ENCODE peak calls at places on chromosomes 16 and 17, in five cellular contexts. One of them, this sample, is unnamed.

GRCh38 chr16:25048146-25048618 is 33.0 kb upstream of the ARHGAP17 start:
- DNase-seq in GM12865: no peak
- DNase-seq in right atrium auricular region: no peak
- DNase-seq in heart right ventricle: no peak
- DNase-seq in HFFc6: peak; percentile 11
- DNase-seq in this sample: no peak

GRCh38 chr17:50269477-50270429 is 4.5 kb upstream of the TMEM92 start:
- DNase-seq in GM12865: peak; percentile 72
- DNase-seq in right atrium auricular region: peak; percentile 82
- DNase-seq in heart right ventricle: peak; percentile 65
- DNase-seq in HFFc6: peak; percentile 84
- DNase-seq in this sample: peak; percentile 82

GRCh38 chr16:149024-149675 is 3.3 kb upstream of the HBZ start:
- DNase-seq in GM12865: no peak
- DNase-seq in right atrium auricular region: no peak
- DNase-seq in heart right ventricle: no peak
- DNase-seq in HFFc6: peak; percentile 74
- DNase-seq in this sample: no peak

GRCh38 chr17:69874220-69874670 is 200.8 kb upstream of the KCNJ16 start:
- DNase-seq in GM12865: no peak
- DNase-seq in right atrium auricular region: no peak
- DNase-seq in heart right ventricle: no peak
- DNase-seq in HFFc6: peak; percentile 92
- DNase-seq in this sample: no peak

GRCh38 chr16:25798065-25798464 is 106.3 kb downstream of the HS3ST4 start:
- DNase-seq in GM12865: no peak
- DNase-seq in right atrium auricular region: no peak
- DNase-seq in heart right ventricle: no peak
- DNase-seq in HFFc6: no peak
- DNase-seq in this sample: no peak

GRCh38 chr16:51164167-51164566 is 13.1 kb upstream of the SALL1 start:
- DNase-seq in GM12865: no peak
- DNase-seq in right atrium auricular region: no peak
- DNase-seq in heart right ventricle: no peak
- DNase-seq in HFFc6: peak; percentile 79
- DNase-seq in this sample: no peak

GRCh38 chr17:34254651-34255380 is at the start of gene CCL2:
- DNase-seq in GM12865: no peak
- DNase-seq in right atrium auricular region: peak; percentile 88
- DNase-seq in heart right ventricle: peak; percentile 87
- DNase-seq in HFFc6: peak; percentile 78
- DNase-seq in this sample: no peak

GRCh38 chr16:85640606-85641005 is 27.5 kb downstream of the GSE1 start:
- DNase-seq in GM12865: no peak
- DNase-seq in right atrium auricular region: no peak
- DNase-seq in heart right ventricle: no peak
- DNase-seq in HFFc6: no peak
- DNase-seq in this sample: no peak

GRCh38 chr16:17827313-17827712 is 356.6 kb upstream of the XYLT1 start:
- DNase-seq in GM12865: no peak
- DNase-seq in right atrium auricular region: no peak
- DNase-seq in heart right ventricle: no peak
- DNase-seq in HFFc6: peak; percentile 34
- DNase-seq in this sample: no peak

GRCh38 chr16:9906218-9906617 is 276.0 kb downstream of the GRIN2A start:
- DNase-seq in GM12865: peak; percentile 42
- DNase-seq in right atrium auricular region: no peak
- DNase-seq in heart right ventricle: no peak
- DNase-seq in HFFc6: no peak
- DNase-seq in this sample: no peak

GRCh38 chr16:19396555-19397011 is 21.1 kb upstream of the TMC5 start:
- DNase-seq in GM12865: no peak
- DNase-seq in right atrium auricular region: no peak
- DNase-seq in heart right ventricle: no peak
- DNase-seq in HFFc6: no peak
- DNase-seq in this sample: no peak

GRCh38 chr16:19400709-19401108 is 17.0 kb upstream of the TMC5 start:
- DNase-seq in GM12865: peak; percentile 15
- DNase-seq in right atrium auricular region: no peak
- DNase-seq in heart right ventricle: no peak
- DNase-seq in HFFc6: no peak
- DNase-seq in this sample: no peak
- TF ChIP-seq CTCF in GM12865: peak; percentile 6
- TF ChIP-seq CTCF in right atrium auricular region: no peak
- TF ChIP-seq CTCF in heart right ventricle: no peak
- TF ChIP-seq CTCF in HFFc6: no peak
- TF ChIP-seq CTCF in this sample: no peak

GRCh38 chr16:67979955-67980678 is at the start of gene DPEP3:
- DNase-seq in GM12865: no peak
- DNase-seq in right atrium auricular region: no peak
- DNase-seq in heart right ventricle: no peak
- DNase-seq in HFFc6: no peak
- DNase-seq in this sample: no peak
- TF ChIP-seq CTCF in GM12865: no peak
- TF ChIP-seq CTCF in right atrium auricular region: no peak
- TF ChIP-seq CTCF in heart right ventricle: no peak
- TF ChIP-seq CTCF in HFFc6: peak; percentile 59
- TF ChIP-seq CTCF in this sample: no peak

GRCh38 chr16:7405166-7405565 is 72.5 kb downstream of the RBFOX1 start:
- DNase-seq in GM12865: no peak
- DNase-seq in right atrium auricular region: no peak
- DNase-seq in heart right ventricle: peak; percentile 50
- DNase-seq in HFFc6: no peak
- DNase-seq in this sample: no peak
- TF ChIP-seq CTCF in GM12865: no peak
- TF ChIP-seq CTCF in right atrium auricular region: peak; percentile 59
- TF ChIP-seq CTCF in heart right ventricle: peak; percentile 25
- TF ChIP-seq CTCF in HFFc6: no peak
- TF ChIP-seq CTCF in this sample: no peak

GRCh38 chr17:64063766-64064224 is 43.4 kb upstream of the ICAM2 start:
- DNase-seq in GM12865: peak; percentile 60
- DNase-seq in right atrium auricular region: peak; percentile 67
- DNase-seq in heart right ventricle: peak; percentile 43
- DNase-seq in HFFc6: no peak
- DNase-seq in this sample: peak; percentile 62
- TF ChIP-seq CTCF in GM12865: peak; percentile 38
- TF ChIP-seq CTCF in right atrium auricular region: peak; percentile 60
- TF ChIP-seq CTCF in heart right ventricle: peak; percentile 34
- TF ChIP-seq CTCF in HFFc6: peak; percentile 66
- TF ChIP-seq CTCF in this sample: peak; percentile 22

GRCh38 chr16:19344224-19344801 is 58.8 kb downstream of the CLEC19A start:
- DNase-seq in GM12865: no peak
- DNase-seq in right atrium auricular region: no peak
- DNase-seq in heart right ventricle: no peak
- DNase-seq in HFFc6: no peak
- DNase-seq in this sample: no peak

GRCh38 chr16:19348578-19349315 is 63.2 kb downstream of the CLEC19A start:
- DNase-seq in GM12865: no peak
- DNase-seq in right atrium auricular region: no peak
- DNase-seq in heart right ventricle: no peak
- DNase-seq in HFFc6: no peak
- DNase-seq in this sample: no peak

GRCh38 chr16:19348125-19348524 is 62.6 kb downstream of the CLEC19A start:
- DNase-seq in GM12865: no peak
- DNase-seq in right atrium auricular region: no peak
- DNase-seq in heart right ventricle: no peak
- DNase-seq in HFFc6: no peak
- DNase-seq in this sample: no peak

GRCh38 chr16:19346335-19346922 is 60.9 kb downstream of the CLEC19A start:
- DNase-seq in GM12865: no peak
- DNase-seq in right atrium auricular region: no peak
- DNase-seq in heart right ventricle: no peak
- DNase-seq in HFFc6: no peak
- DNase-seq in this sample: no peak

DNA sequence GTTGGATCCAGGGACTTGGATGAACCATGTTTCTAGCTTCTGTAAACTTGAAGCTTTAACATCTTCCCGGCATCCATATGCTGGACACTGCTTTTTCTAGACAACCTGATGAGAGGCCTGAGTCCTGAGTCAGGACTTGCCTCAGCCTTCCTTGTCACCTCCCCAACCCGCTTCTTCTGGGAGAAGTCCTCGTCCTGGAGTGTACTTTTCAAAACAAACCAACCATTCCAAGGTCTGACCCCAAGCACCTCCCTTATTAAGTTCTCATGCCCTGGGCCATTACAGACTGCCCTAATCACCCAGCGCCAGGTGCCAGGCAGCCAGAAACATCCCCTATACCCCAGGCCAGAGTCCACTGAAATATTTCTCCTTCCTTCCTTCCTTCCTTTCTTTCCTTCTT is 59.4 kb downstream of the CLEC19A start:
- DNase-seq in GM12865: no peak
- DNase-seq in right atrium auricular region: no peak
- DNase-seq in heart right ventricle: no peak
- DNase-seq in HFFc6: no peak
- DNase-seq in this sample: no peak
- TF ChIP-seq CTCF in GM12865: no peak
- TF ChIP-seq CTCF in right atrium auricular region: no peak
- TF ChIP-seq CTCF in heart right ventricle: no peak
- TF ChIP-seq CTCF in HFFc6: no peak
- TF ChIP-seq CTCF in this sample: no peak

DNA sequence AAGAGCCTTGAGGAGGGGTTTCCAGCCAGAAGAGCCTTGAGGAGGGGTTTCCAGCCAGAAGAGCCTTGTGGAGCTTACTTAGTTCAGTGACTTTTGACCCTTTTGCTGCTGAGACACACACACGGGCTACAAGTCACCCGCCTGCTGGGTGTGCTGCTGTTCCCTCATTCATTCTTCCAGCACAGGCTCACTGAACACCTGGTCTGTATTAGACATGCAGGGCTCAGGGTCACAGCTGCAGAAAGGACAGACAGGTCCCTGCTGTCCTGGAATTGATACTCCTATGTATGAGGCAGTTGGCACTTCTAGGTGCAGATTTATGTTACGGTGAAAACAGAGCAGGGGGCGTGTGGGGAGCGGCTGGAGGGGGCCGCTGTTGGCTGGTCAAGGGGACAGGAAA is 6.7 kb downstream of the CACNG4 start:
- DNase-seq in GM12865: no peak
- DNase-seq in right atrium auricular region: no peak
- DNase-seq in heart right ventricle: no peak
- DNase-seq in HFFc6: no peak
- DNase-seq in this sample: no peak
- TF ChIP-seq CTCF in GM12865: no peak
- TF ChIP-seq CTCF in right atrium auricular region: no peak
- TF ChIP-seq CTCF in heart right ventricle: no peak
- TF ChIP-seq CTCF in HFFc6: no peak
- TF ChIP-seq CTCF in this sample: no peak

GRCh38 chr17:74190154-74190553 is 13.3 kb upstream of the RPL38 start:
- DNase-seq in GM12865: no peak
- DNase-seq in right atrium auricular region: no peak
- DNase-seq in heart right ventricle: no peak
- DNase-seq in HFFc6: peak; percentile 42
- DNase-seq in this sample: peak; percentile 57

GRCh38 chr17:74190807-74191206 is 12.7 kb upstream of the RPL38 start:
- DNase-seq in GM12865: no peak
- DNase-seq in right atrium auricular region: no peak
- DNase-seq in heart right ventricle: no peak
- DNase-seq in HFFc6: no peak
- DNase-seq in this sample: no peak

GRCh38 chr17:74194682-74195081 is 8.8 kb upstream of the RPL38 start:
- DNase-seq in GM12865: no peak
- DNase-seq in right atrium auricular region: no peak
- DNase-seq in heart right ventricle: no peak
- DNase-seq in HFFc6: no peak
- DNase-seq in this sample: no peak

GRCh38 chr17:74196541-74197310 is 6.8 kb upstream of the RPL38 start:
- DNase-seq in GM12865: no peak
- DNase-seq in right atrium auricular region: no peak
- DNase-seq in heart right ventricle: no peak
- DNase-seq in HFFc6: no peak
- DNase-seq in this sample: no peak

DNA sequence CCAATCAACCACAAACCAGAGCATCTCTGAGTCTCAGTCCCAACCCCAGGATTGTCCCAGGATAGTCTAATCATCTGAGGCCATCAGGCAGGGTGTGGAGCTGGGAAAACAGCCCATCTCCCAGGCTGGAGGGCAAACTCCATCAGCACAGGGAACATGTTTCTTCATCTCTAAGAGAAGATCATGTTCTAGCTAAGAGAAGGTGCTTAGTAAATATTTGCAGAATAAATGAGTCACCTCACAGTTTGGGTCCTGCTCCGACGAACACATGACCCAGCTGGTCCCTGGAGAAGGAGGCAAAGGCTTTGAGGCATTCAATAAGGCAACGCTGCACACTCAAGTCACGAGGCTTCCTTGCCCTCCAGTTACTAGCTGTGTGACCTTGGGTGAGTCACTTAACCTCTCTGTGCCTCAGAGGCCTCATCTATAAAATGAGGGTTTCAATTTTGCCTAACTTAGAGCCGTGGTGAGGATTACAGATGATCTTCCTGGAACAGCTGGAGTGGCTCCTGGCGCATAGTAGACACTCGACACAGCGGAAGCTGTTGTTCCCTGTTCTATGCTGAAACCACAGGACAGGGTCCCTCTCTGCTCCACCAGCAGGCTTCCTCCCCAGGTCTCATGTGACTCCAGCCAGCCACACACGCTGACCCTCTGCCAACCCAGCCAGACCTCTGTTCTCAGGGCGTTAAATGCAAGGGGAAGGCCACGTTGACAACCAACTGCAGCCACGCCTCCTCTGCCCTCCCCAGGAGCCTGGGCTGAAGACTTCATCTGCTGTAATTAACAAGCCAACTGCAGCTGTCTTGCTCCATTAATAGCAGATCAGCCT is 10.3 kb upstream of the RPL38 start:
- DNase-seq in GM12865: no peak
- DNase-seq in right atrium auricular region: no peak
- DNase-seq in heart right ventricle: no peak
- DNase-seq in HFFc6: no peak
- DNase-seq in this sample: no peak
- TF ChIP-seq CTCF in GM12865: no peak
- TF ChIP-seq CTCF in right atrium auricular region: no peak
- TF ChIP-seq CTCF in heart right ventricle: no peak
- TF ChIP-seq CTCF in HFFc6: no peak
- TF ChIP-seq CTCF in this sample: no peak

GRCh38 chr16:3234543-3235541 is at the start of gene ZNF200:
- DNase-seq in GM12865: peak; percentile 97
- DNase-seq in right atrium auricular region: peak; percentile 97
- DNase-seq in heart right ventricle: peak; percentile 97
- DNase-seq in HFFc6: peak; percentile 91
- DNase-seq in this sample: peak; percentile 99
- TF ChIP-seq CTCF in GM12865: no peak
- TF ChIP-seq CTCF in right atrium auricular region: no peak
- TF ChIP-seq CTCF in heart right ventricle: no peak
- TF ChIP-seq CTCF in HFFc6: no peak
- TF ChIP-seq CTCF in this sample: no peak

GRCh38 chr17:35981908-35982330 is 622 bp upstream of the CCL16 start:
- DNase-seq in GM12865: peak; percentile 29
- DNase-seq in right atrium auricular region: no peak
- DNase-seq in heart right ventricle: no peak
- DNase-seq in HFFc6: no peak
- DNase-seq in this sample: no peak
- TF ChIP-seq CTCF in GM12865: peak; percentile 28
- TF ChIP-seq CTCF in right atrium auricular region: no peak
- TF ChIP-seq CTCF in heart right ventricle: no peak
- TF ChIP-seq CTCF in HFFc6: no peak
- TF ChIP-seq CTCF in this sample: no peak

GRCh38 chr17:75978938-75979704 is at the start of the genes ACOX1 and TEN1:
- DNase-seq in GM12865: peak; percentile 98
- DNase-seq in right atrium auricular region: peak; percentile 98
- DNase-seq in heart right ventricle: peak; percentile 99
- DNase-seq in HFFc6: peak; percentile 92
- DNase-seq in this sample: peak; percentile 95
- TF ChIP-seq CTCF in GM12865: peak; percentile 25
- TF ChIP-seq CTCF in right atrium auricular region: peak; percentile 55
- TF ChIP-seq CTCF in heart right ventricle: no peak
- TF ChIP-seq CTCF in HFFc6: peak; percentile 69
- TF ChIP-seq CTCF in this sample: peak; percentile 30